ENCODE peak calls at places on chromosomes 3 and 15, in five cellular contexts. T, J, B, Y and N are unnamed samples.
A peak's percentile ranks its signal among the peaks of the same experiment; 100 is the strongest.

GRCh38 chr3:101868534-101869464 is 19.5 kb downstream of the NFKBIZ start:
- DNase-seq in T (peak; percentile 60), B (no peak), Y (no peak), J (peak; percentile 63), N (no peak)

GRCh38 chr15:90730290-90730689 is 13.1 kb downstream of the BLM start:
- DNase-seq in B (no peak), J (no peak), Y (no peak), T (no peak), N (no peak)

GRCh38 chr3:34382859-34383258 is 584.4 kb downstream of the PDCD6IP start:
- DNase-seq in Y (no peak), T (no peak), B (no peak), J (no peak), N (no peak)

GRCh38 chr15:74130089-74130848 is at the start of gene ISLR2:
- DNase-seq in B (no peak), J (no peak), T (no peak), Y (no peak), N (no peak)

GRCh38 chr15:50355612-50355905 is 561 bp upstream of the GABPB1 start:
- DNase-seq in J (no peak), B (no peak), Y (no peak), T (no peak), N (no peak)

GRCh38 chr3:17390785-17391184 is 351.6 kb downstream of the TBC1D5 start:
- DNase-seq in Y (no peak), J (no peak), B (no peak), T (no peak), N (no peak)

GRCh38 chr3:12959838-12960378 is 113.3 kb downstream of the IQSEC1 start:
- DNase-seq in T (peak; percentile 41), J (peak; percentile 65), B (no peak), Y (no peak), N (no peak)

GRCh38 chr3:193865339-193865738 is 270.6 kb upstream of the HES1 start:
- DNase-seq in Y (no peak), J (no peak), B (no peak), T (no peak), N (no peak)

GRCh38 chr3:96410006-96410730 is 404.2 kb upstream of the EPHA6 start:
- DNase-seq in B (no peak), T (no peak), J (no peak), Y (no peak), N (no peak)

GRCh38 chr15:40809051-40809450 is 1.8 kb upstream of the DNAJC17 start:
- DNase-seq in T (no peak), Y (no peak), J (no peak), B (no peak), N (no peak)